ENCODE peak calls at places on chromosomes 3 and 15, in seven cellular contexts. H is Peyer's patch, X is NB4, O is testis, Q is HCT116, L is esophagus muscularis mucosa, J is gastrocnemius medialis. C is an unnamed sample.

GRCh38 chr3:71127052-71127451 is 456.5 kb downstream of the FOXP1 start:
- DNase-seq in H (no peak), X (no peak), O (no peak), Q (no peak), L (no peak), J (no peak), C (no peak)

GRCh38 chr3:124059580-124059979 is 67.7 kb upstream of the ROPN1 start:
- DNase-seq in H (no peak), X (no peak), O (no peak), Q (no peak), L (no peak), J (no peak), C (no peak)

GRCh38 chr15:71085809-71086208 is 29.5 kb upstream of the THSD4 start:
- DNase-seq in H (no peak), X (no peak), O (no peak), Q (no peak), L (no peak), J (no peak), C (no peak)

GRCh38 chr3:119025390-119025789 is 9.3 kb downstream of the IGSF11 start:
- DNase-seq in H (no peak), X (no peak), O (no peak), Q (no peak), L (no peak), J (no peak), C (no peak)

GRCh38 chr3:128907706-128908445 is 28.5 kb downstream of the ACAD9 start:
- DNase-seq in H (no peak), X (no peak), O (no peak), Q (no peak), L (no peak), J (no peak), C (no peak)

GRCh38 chr15:65931221-65931620 is 61.9 kb downstream of the RAB11A start:
- DNase-seq in H (no peak), X (no peak), O (no peak), Q (no peak), L (no peak), J (no peak), C (no peak)

GRCh38 chr3:112685956-112686355 is 45.0 kb upstream of the CCDC80 start:
- DNase-seq in H (no peak), X (no peak), O (no peak), Q (no peak), L (no peak), J (no peak), C (no peak)

GRCh38 chr3:58567251-58567515 is 10.0 kb downstream of the FAM107A start:
- DNase-seq in H (no peak), X (no peak), O (no peak), Q (no peak), L (no peak), J (no peak), C (no peak)

GRCh38 chr3:121883507-121883906 is 10.7 kb upstream of the SLC15A2 start:
- DNase-seq in H (no peak), X (peak; percentile 56), O (peak; percentile 16), Q (peak; percentile 18), L (no peak), J (no peak), C (peak; percentile 39)

GRCh38 chr3:196803891-196804468 is 63.7 kb upstream of the SENP5 start:
- DNase-seq in H (no peak), X (no peak), O (no peak), Q (no peak), L (no peak), J (no peak), C (no peak)

GRCh38 chr3:46110701-46111493 is 83.6 kb upstream of the XCR1 start:
- DNase-seq in H (peak; percentile 76), X (peak; percentile 95), O (no peak), Q (peak; percentile 61), L (no peak), J (no peak), C (no peak)

GRCh38 chr15:48178612-48178931 is 477 bp upstream of the MYEF2 start:
- DNase-seq in H (no peak), X (no peak), O (no peak), Q (no peak), L (no peak), J (no peak), C (no peak)

GRCh38 chr15:48176097-48176496 is 2.0 kb downstream of the MYEF2 start:
- DNase-seq in H (no peak), X (no peak), O (no peak), Q (no peak), L (no peak), J (no peak), C (no peak)

GRCh38 chr15:48176957-48177356 is 1.1 kb downstream of the MYEF2 start:
- DNase-seq in H (no peak), X (no peak), O (no peak), Q (no peak), L (no peak), J (no peak), C (no peak)

GRCh38 chr15:48177383-48177874 is 666 bp downstream of the MYEF2 start:
- DNase-seq in H (no peak), X (no peak), O (peak; percentile 20), Q (no peak), L (no peak), J (no peak), C (peak; percentile 43)

GRCh38 chr15:48177875-48178611 is at the start of gene MYEF2:
- DNase-seq in H (peak; percentile 81), X (no peak), O (peak; percentile 89), Q (no peak), L (no peak), J (no peak), C (peak; percentile 77)
- TF ChIP-seq POLR2A in H (no peak), X (no peak), O (no peak), Q (no peak), L (no peak), J (no peak), C (no peak)

DNA sequence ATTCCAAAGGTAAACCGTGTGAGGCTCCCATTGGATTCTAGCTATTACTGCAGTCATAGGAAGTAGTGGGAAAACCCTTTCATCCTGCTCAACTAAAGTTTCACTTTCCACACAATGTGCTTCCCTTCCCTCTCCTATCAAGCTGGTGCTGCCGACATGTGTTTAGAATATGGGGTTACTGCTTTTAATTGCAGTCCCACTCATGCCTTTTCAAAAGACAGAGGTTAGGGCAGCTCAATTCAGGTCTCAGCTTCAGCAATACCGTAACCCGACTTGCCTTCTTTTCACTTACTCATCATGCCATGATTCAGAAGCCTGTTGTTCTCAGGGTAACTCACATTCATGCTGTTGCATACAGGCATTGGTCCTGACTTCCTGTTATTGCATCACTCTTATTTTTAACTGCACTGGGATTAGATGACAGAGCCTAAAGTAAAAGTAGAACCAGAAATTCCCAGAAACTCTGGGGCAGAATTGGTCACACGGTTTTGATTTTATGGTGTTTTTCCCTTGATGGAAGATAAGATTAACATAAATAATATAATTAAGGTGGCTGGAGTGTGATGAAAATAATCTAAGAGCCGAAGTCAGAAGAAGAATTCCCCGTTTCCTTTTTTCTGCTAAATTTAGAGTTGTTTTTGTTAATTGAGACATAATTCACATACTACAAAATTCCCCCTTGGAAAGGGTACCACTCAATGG is 45.7 kb downstream of the C2CD4B start:
- DNase-seq in H (peak; percentile 56), X (peak; percentile 72), O (no peak), Q (peak; percentile 44), L (no peak), J (peak; percentile 49), C (no peak)
- TF ChIP-seq POLR2A in H (no peak), X (no peak), O (no peak), Q (no peak), L (no peak), J (no peak), C (no peak)

GRCh38 chr3:177196473-177197040 is 725 bp downstream of the TBL1XR1 start:
- DNase-seq in H (peak; percentile 73), X (peak; percentile 68), O (peak; percentile 51), Q (no peak), L (no peak), J (peak; percentile 9), C (peak; percentile 79)

GRCh38 chr3:177194319-177194718 is 3.0 kb downstream of the TBL1XR1 start:
- DNase-seq in H (no peak), X (no peak), O (no peak), Q (no peak), L (no peak), J (no peak), C (no peak)

GRCh38 chr3:177195941-177196472 is 1.3 kb downstream of the TBL1XR1 start:
- DNase-seq in H (no peak), X (peak; percentile 69), O (peak; percentile 27), Q (no peak), L (no peak), J (peak; percentile 7), C (peak; percentile 74)

GRCh38 chr3:177193706-177194268 is 3.5 kb downstream of the TBL1XR1 start:
- DNase-seq in H (no peak), X (no peak), O (no peak), Q (no peak), L (no peak), J (no peak), C (peak; percentile 33)

DNA sequence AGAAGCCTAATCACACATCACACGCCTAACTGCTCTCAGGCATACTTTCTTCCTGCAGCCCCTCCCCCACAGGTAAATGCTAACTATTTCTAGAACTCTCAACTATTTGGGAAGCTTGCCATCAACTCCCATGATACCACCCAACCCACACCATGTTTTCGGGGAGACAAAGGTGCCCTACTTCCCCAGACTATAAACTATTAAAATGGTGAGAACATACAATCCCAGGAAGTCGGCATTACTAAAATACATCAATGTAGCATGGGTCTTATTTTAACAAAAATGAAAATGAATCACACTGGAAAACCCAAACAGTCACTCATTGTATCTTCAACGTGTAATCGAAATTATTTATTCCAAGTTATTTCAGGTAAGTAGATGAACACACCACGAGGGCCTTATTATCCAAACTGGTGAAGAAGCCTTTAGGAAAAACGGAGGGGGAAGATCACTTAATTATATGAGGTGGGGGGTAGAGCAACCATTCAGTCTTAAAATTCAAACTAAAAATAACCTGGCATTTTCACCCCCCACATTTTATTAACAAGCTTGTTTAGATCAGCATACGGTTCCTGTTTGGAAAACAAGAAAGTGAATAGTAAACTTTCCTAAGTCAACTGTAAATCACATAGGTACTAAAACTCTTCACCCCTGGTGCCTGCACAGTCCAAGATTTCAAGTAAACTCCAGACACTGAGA is 1.9 kb downstream of the TBL1XR1 start:
- DNase-seq in H (no peak), X (peak; percentile 49), O (peak; percentile 37), Q (no peak), L (no peak), J (no peak), C (peak; percentile 57)
- TF ChIP-seq POLR2A in H (no peak), X (no peak), O (no peak), Q (no peak), L (no peak), J (no peak), C (no peak)

GRCh38 chr15:69457304-69458280 is 5.0 kb downstream of the RPLP1 start:
- DNase-seq in H (no peak), X (peak; percentile 63), O (no peak), Q (no peak), L (no peak), J (peak; percentile 69), C (no peak)
- TF ChIP-seq POLR2A in H (no peak), X (no peak), O (no peak), Q (no peak), L (no peak), J (peak; percentile 22), C (no peak)

C was measured in erythroblast.